ENCODE peak calls at places on chromosomes 12 and 14, in four cellular contexts. U is neural progenitor cell; M is CD8-positive, alpha-beta memory T cell; N is uterus. H is an unnamed sample.

GRCh38 chr12:60052483-60052882 is 456.7 kb downstream of the SLC16A7 start:
- DNase-seq in U (no peak), N (no peak), M (no peak), H (no peak)

GRCh38 chr14:86779416-86779815 is 1213.6 kb downstream of the GALC start:
- DNase-seq in N (no peak), U (no peak), M (no peak), H (no peak)

GRCh38 chr12:63882844-63883243 is 38.3 kb downstream of the SRGAP1 start:
- DNase-seq in U (peak; percentile 84), N (no peak), M (no peak), H (peak; percentile 15)

GRCh38 chr12:124025661-124026060 is 52.6 kb downstream of the ZNF664 start:
- DNase-seq in U (no peak), N (no peak), M (no peak), H (no peak)

GRCh38 chr12:102568151-102568815 is 87.9 kb upstream of the IGF1 start:
- DNase-seq in U (no peak), N (no peak), M (no peak), H (no peak)

GRCh38 chr14:22651586-22651985 is 7.4 kb upstream of the OR6J1 start:
- DNase-seq in M (no peak), U (no peak), N (no peak), H (no peak)

GRCh38 chr12:122726056-122726558 is 4.5 kb downstream of the HCAR1 start:
- DNase-seq in N (no peak), U (no peak), M (no peak), H (no peak)

GRCh38 chr14:97705976-97706375 is 908.8 kb downstream of the VRK1 start:
- DNase-seq in M (peak; percentile 66), U (no peak), N (no peak), H (no peak)

GRCh38 chr12:2894961-2895360 is 4.3 kb downstream of the TULP3 start:
- DNase-seq in N (no peak), U (peak; percentile 15), M (no peak), H (no peak)

GRCh38 chr14:35669782-35670181 is 135.8 kb downstream of the INSM2 start:
- DNase-seq in M (no peak), N (no peak), U (no peak), H (peak; percentile 26)

GRCh38 chr12:109931143-109931542 is 31.1 kb downstream of the TCHP start:
- DNase-seq in M (no peak), N (no peak), U (no peak), H (no peak)

GRCh38 chr12:47033797-47034555 is 45.4 kb upstream of the PCED1B start:
- DNase-seq in U (no peak), M (no peak), N (no peak), H (no peak)

GRCh38 chr12:42552822-42553221 is 36.7 kb downstream of the PRICKLE1 start:
- DNase-seq in M (no peak), U (peak; percentile 63), N (no peak), H (no peak)

GRCh38 chr14:23876160-23876750 is 77.3 kb upstream of the DHRS4 start:
- DNase-seq in M (no peak), U (no peak), N (no peak), H (no peak)

GRCh38 chr12:12294215-12295005 is 27.6 kb upstream of the LRP6 start:
- DNase-seq in N (peak; percentile 44), U (peak; percentile 37), M (no peak), H (no peak)

GRCh38 chr14:106605548-106606448 is 1079.4 kb downstream of the TMEM121 start:
- DNase-seq in U (no peak), M (peak; percentile 80), N (no peak), H (no peak)

GRCh38 chr12:3352230-3352629 is 138.8 kb upstream of the PRMT8 start:
- DNase-seq in U (no peak), N (no peak), M (no peak), H (no peak)

GRCh38 chr12:59472273-59472672 is 123.6 kb upstream of the SLC16A7 start:
- DNase-seq in U (no peak), M (no peak), N (no peak), H (no peak)

GRCh38 chr14:85752179-85752578 is 222.2 kb downstream of the FLRT2 start:
- DNase-seq in M (no peak), N (no peak), U (no peak), H (no peak)

GRCh38 chr14:23538785-23539184 is 12.8 kb downstream of the ZFHX2 start:
- DNase-seq in M (peak; percentile 17), N (peak; percentile 30), U (peak; percentile 50), H (no peak)

GRCh38 chr14:49999216-49999761 is 106.4 kb downstream of the ARF6 start:
- DNase-seq in M (peak; percentile 90), U (no peak), N (peak; percentile 59), H (no peak)

GRCh38 chr12:121927798-121928197 is 9.4 kb downstream of the CFAP251 start:
- DNase-seq in N (no peak), U (no peak), M (no peak), H (no peak)

GRCh38 chr12:1115471-1116242 is 124.6 kb downstream of the ERC1 start:
- DNase-seq in N (no peak), M (no peak), U (no peak), H (peak; percentile 11)

GRCh38 chr14:74552623-74553022 is 59.1 kb downstream of the ISCA2 start:
- DNase-seq in N (peak; percentile 58), M (no peak), U (no peak), H (no peak)

GRCh38 chr14:28773917-28774691 is 7.5 kb downstream of the FOXG1 start:
- DNase-seq in U (peak; percentile 92), N (no peak), M (no peak), H (no peak)

GRCh38 chr12:82438356-82438755 is 80.0 kb downstream of the METTL25 start:
- DNase-seq in N (no peak), U (no peak), M (no peak), H (no peak)

GRCh38 chr14:21385170-21385904 is 1.5 kb upstream of the SUPT16H start:
- DNase-seq in M (no peak), N (no peak), U (peak; percentile 8), H (no peak)

GRCh38 chr12:108629824-108630476 is 3.7 kb downstream of the SELPLG start:
- DNase-seq in N (peak; percentile 63), M (peak; percentile 80), U (no peak), H (no peak)

GRCh38 chr12:19846561-19846960 is 407.3 kb downstream of the AEBP2 start:
- DNase-seq in N (no peak), U (no peak), M (no peak), H (no peak)

GRCh38 chr12:32499048-32499447 is 99.7 kb downstream of the FGD4 start:
- DNase-seq in U (no peak), N (no peak), M (no peak), H (no peak)

GRCh38 chr12:15679146-15679545 is 110.0 kb downstream of the EPS8 start:
- DNase-seq in U (no peak), N (no peak), M (no peak), H (no peak)

GRCh38 chr12:20342111-20342510 is 26.2 kb upstream of the PDE3A start:
- DNase-seq in U (no peak), N (no peak), M (no peak), H (no peak)

GRCh38 chr12:31246470-31246850 is 79.5 kb downstream of the SINHCAF start:
- DNase-seq in U (no peak), M (no peak), N (no peak), H (no peak)

GRCh38 chr14:54478621-54479215 is 10.1 kb downstream of the GMFB start:
- DNase-seq in M (no peak), U (no peak), N (no peak), H (no peak)

GRCh38 chr14:62691613-62692489 is 353.4 kb downstream of the KCNH5 start:
- DNase-seq in U (no peak), M (no peak), N (peak; percentile 17), H (peak; percentile 88)

DNA sequence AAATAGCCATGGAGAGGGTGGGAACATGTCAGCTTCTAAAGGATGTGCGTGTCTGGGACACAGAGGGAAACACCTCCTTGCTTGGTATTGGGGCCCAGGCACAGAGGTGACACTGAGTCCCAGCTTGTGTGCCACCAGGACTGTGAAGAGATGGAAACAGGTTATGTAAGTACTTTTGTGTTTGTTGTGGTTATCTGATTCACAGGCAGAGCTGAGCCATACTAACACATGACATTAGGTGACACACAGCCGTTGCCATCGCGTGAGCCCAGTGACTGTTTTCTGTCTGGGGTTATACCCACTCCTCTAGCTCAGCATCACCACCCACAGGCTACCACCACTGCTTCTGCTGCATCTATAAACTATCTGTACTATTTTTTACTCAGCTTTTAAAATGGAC is 12.1 kb upstream of the FLVCR2 start:
- DNase-seq in M (peak; percentile 83), U (no peak), N (no peak), H (no peak)
- H3K27ac ChIP-seq in M (no peak overlapping the region), U (no peak overlapping the region), N (no peak overlapping the region), H (no peak overlapping the region)

DNA sequence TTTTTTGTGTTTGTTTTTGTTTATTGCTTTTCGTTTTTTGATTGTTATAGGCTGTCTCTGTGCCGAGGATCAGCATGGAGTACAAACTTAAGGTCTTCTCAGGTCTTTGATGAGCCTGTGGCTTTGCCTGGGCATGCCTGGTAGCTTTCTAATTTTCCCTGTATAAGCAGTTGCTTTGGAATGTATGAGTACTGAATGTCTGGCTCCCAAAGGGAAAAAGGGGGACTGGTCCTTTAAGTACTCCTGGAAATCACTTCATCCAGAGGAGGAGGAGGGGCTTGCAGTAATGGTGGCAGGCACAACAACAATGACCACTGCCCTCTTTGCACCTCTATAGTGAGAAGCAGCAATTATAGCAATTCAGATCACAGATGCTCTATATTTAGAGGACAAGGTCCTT is 67.6 kb upstream of the TTC7B start:
- DNase-seq in U (no peak), N (no peak), M (no peak), H (no peak)
- H3K4me3 ChIP-seq in U (no peak overlapping the region), N (no peak overlapping the region), M (no peak overlapping the region), H (no peak overlapping the region)

GRCh38 chr12:104292872-104293794 is 10.4 kb upstream of the EID3 start:
- DNase-seq in M (no peak), U (no peak), N (no peak), H (no peak)

GRCh38 chr12:104290320-104290719 is 13.2 kb upstream of the EID3 start:
- DNase-seq in M (no peak), N (no peak), U (no peak), H (no peak)

GRCh38 chr12:104288635-104289258 is 14.8 kb upstream of the EID3 start:
- DNase-seq in U (peak; percentile 95), M (peak; percentile 88), N (peak; percentile 81), H (no peak)

GRCh38 chr12:104291867-104292524 is 11.5 kb upstream of the EID3 start:
- DNase-seq in U (peak; percentile 37), N (no peak), M (no peak), H (no peak)

GRCh38 chr12:104290855-104291254 is 12.7 kb upstream of the EID3 start:
- DNase-seq in N (no peak), U (no peak), M (no peak), H (no peak)
- H3K27ac ChIP-seq in N (no peak overlapping the region), U (no peak overlapping the region), M (no peak overlapping the region), H (no peak overlapping the region)

DNA sequence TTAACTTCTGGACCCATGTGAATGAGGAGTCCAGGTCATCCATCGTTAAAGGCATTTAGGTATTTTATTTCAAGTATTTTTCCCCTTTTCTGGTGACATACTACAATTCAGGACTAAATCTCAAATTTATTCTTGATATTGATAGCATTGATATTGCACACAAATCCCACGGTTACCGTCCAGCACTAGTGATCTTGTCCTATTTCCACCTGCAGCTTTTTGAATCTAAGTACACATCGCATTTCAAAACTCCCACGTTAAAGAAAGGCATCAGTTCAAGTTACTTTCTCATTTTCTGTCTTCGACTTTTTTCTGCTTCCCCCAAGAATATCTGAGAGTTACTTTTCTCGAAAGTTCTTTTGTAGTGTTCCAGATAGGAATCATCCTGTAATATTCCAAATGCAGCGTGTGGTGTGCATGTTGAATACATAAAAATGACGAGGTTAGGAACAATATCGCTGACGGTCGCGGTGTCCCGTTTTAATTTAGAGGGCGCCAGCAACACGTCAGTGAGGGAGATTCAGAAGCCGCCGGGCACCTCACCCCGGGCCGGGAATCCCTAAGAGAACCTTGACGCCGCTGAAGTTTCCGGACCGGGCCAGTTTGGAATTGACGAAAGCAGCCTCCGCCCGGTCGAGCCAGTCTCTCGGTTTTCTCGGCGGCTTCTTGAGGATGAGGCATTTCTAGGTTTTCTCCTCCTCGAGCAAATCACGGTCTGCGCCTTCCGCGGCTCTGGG is 569 bp upstream of the RGS6 start:
- DNase-seq in M (no peak), N (no peak), U (peak; percentile 68), H (no peak)
- H3K4me3 ChIP-seq in M (no peak overlapping the region), N (no peak overlapping the region), U (peak overlapping the region; percentile 68), H (no peak overlapping the region)

H was measured in AG04450.